ENCODE peak calls at places on chromosomes 2 and 18, in four cellular contexts. V is neural progenitor cell, W is mammary epithelial cell, D is OCI-LY7. I is an unnamed sample. For H4K20me1, the result is how much of the 10 kb centered on the place peaks cover.

GRCh38 chr18:54392621-54393023 is 34.9 kb downstream of the C18orf54 start:
- DNase-seq in V (peak), W (peak), D (peak), I (peak)

GRCh38 chr18:36536426-36536825 is 238.9 kb downstream of the FHOD3 start:
- DNase-seq in V (peak), W (no peak), D (no peak), I (no peak)

GRCh38 chr18:58723810-58724602 is 52.7 kb downstream of the MALT1 start:
- DNase-seq in V (no peak), W (no peak), D (no peak), I (no peak)

GRCh38 chr2:240818543-240819403 is 1.2 kb downstream of the KIF1A start:
- DNase-seq in V (peak), W (no peak), D (no peak), I (no peak)

GRCh38 chr2:240739797-240740196 is 48.1 kb downstream of the AQP12A start:
- DNase-seq in V (no peak), W (no peak), D (no peak), I (no peak)

GRCh38 chr18:63444567-63444966 is 22.3 kb upstream of the VPS4B start:
- DNase-seq in V (no peak), W (peak), D (no peak), I (no peak)

GRCh38 chr2:109372614-109373013 is 241.2 kb downstream of the SEPTIN10 start:
- DNase-seq in V (no peak), W (no peak), D (no peak), I (no peak)

GRCh38 chr2:207163053-207163814 is 2.5 kb downstream of the KLF7 start:
- DNase-seq in V (no peak), W (peak), D (no peak), I (no peak)

GRCh38 chr2:30888841-30889407 is 81.7 kb upstream of the CAPN13 start:
- DNase-seq in V (no peak), W (no peak), D (no peak), I (no peak)

GRCh38 chr2:171889808-171890207 is 4.2 kb downstream of the SLC25A12 start:
- DNase-seq in V (no peak), W (no peak), D (no peak), I (no peak)

GRCh38 chr2:97731274-97732050 is 18.1 kb downstream of the ZAP70 start:
- DNase-seq in V (no peak), W (no peak), D (no peak), I (no peak)

GRCh38 chr18:29594494-29594893 is 1417.6 kb upstream of the CDH2 start:
- DNase-seq in V (no peak), W (no peak), D (no peak), I (no peak)

GRCh38 chr2:237253046-237253723 is 160.8 kb downstream of the COL6A3 start:
- DNase-seq in V (no peak), W (no peak), D (no peak), I (no peak)

GRCh38 chr2:45288532-45288931 is 279.3 kb upstream of the SIX2 start:
- DNase-seq in V (no peak), W (peak), D (no peak), I (no peak)

GRCh38 chr18:66640431-66640830 is 36.5 kb upstream of the CDH19 start:
- DNase-seq in V (no peak), W (peak), D (no peak), I (no peak)

GRCh38 chr2:226655871-226656270 is 143.7 kb downstream of the IRS1 start:
- DNase-seq in V (no peak), W (no peak), D (no peak), I (no peak)

GRCh38 chr2:65142515-65142914 is 12.6 kb upstream of the RAB1A start:
- DNase-seq in V (no peak), W (peak), D (peak), I (no peak)

GRCh38 chr2:217691920-217692666 is 310.7 kb downstream of the TNS1 start:
- DNase-seq in V (no peak), W (peak), D (no peak), I (no peak)

GRCh38 chr18:34600118-34600517 is 110.0 kb upstream of the DTNA start:
- DNase-seq in V (no peak), W (peak), D (no peak), I (no peak)

GRCh38 chr2:178155524-178155923 is 38.8 kb upstream of the OSBPL6 start:
- DNase-seq in V (no peak), W (no peak), D (no peak), I (no peak)

GRCh38 chr2:234679766-234680687 is 183.1 kb upstream of the ARL4C start:
- DNase-seq in V (no peak), W (peak), D (no peak), I (no peak)

GRCh38 chr2:204545861-204546773 is 842 bp downstream of the PARD3B start:
- DNase-seq in V (no peak), W (peak), D (no peak), I (peak)

GRCh38 chr18:64119916-64120315 is 29.0 kb downstream of the LINC00305 start:
- DNase-seq in V (no peak), W (no peak), D (peak), I (no peak)

GRCh38 chr18:46214435-46214834 is 110.2 kb downstream of the HAUS1 start:
- DNase-seq in V (no peak), W (no peak), D (no peak), I (no peak)
- H4K20me1 ChIP-seq in V (under half), W (under half), D (under half), I (under half)

GRCh38 chr2:38017836-38018235 is 58.1 kb downstream of the CYP1B1 start:
- DNase-seq in V (no peak), W (no peak), D (no peak), I (no peak)

GRCh38 chr2:38026846-38027245 is 49.1 kb downstream of the CYP1B1 start:
- DNase-seq in V (no peak), W (peak), D (no peak), I (no peak)

GRCh38 chr2:38016177-38016576 is 59.8 kb downstream of the CYP1B1 start:
- DNase-seq in V (no peak), W (peak), D (no peak), I (no peak)

GRCh38 chr2:38021589-38021988 is 54.4 kb downstream of the CYP1B1 start:
- DNase-seq in V (no peak), W (no peak), D (no peak), I (no peak)
- TF ChIP-seq CTCF in V (no peak), W (no peak), D (no peak), I (no peak)

GRCh38 chr2:186065491-186065890 is 326.9 kb downstream of the FSIP2 start:
- DNase-seq in V (no peak), W (peak), D (no peak), I (no peak)

GRCh38 chr2:186059096-186059495 is 320.5 kb downstream of the FSIP2 start:
- DNase-seq in V (no peak), W (no peak), D (no peak), I (no peak)

GRCh38 chr2:186058604-186059003 is 320.0 kb downstream of the FSIP2 start:
- DNase-seq in V (peak), W (no peak), D (no peak), I (no peak)

GRCh38 chr2:186064507-186064906 is 325.9 kb downstream of the FSIP2 start:
- DNase-seq in V (no peak), W (no peak), D (peak), I (no peak)

GRCh38 chr2:186060744-186061143 is 322.1 kb downstream of the FSIP2 start:
- DNase-seq in V (no peak), W (peak), D (no peak), I (no peak)
- H3K4me2 ChIP-seq in V (no peak), W (no peak), D (no peak), I (no peak)

GRCh38 chr2:76667764-76668163 is 854.4 kb downstream of the LRRTM4 start:
- DNase-seq in V (no peak), W (no peak), D (no peak), I (no peak)
- H4K20me1 ChIP-seq in V (under half), W (under half), D (under half), I (under half)